ENCODE peak calls at places on chromosomes 12 and 14, in four cellular contexts. One of them, this sample, is unnamed. For H3K4me1, the result is how much of the 10 kb centered on the place peaks cover.

GRCh38 chr12:124428136-124428791 is 133.4 kb downstream of the RFLNA start:
- DNase-seq in CD8-positive, alpha-beta memory T cell: no peak
- DNase-seq in stomach: no peak
- DNase-seq in heart left ventricle: no peak
- DNase-seq in this sample: no peak

GRCh38 chr12:48810817-48811453 is 7.4 kb upstream of the CACNB3 start:
- DNase-seq in CD8-positive, alpha-beta memory T cell: no peak
- DNase-seq in stomach: no peak
- DNase-seq in heart left ventricle: no peak
- DNase-seq in this sample: no peak

GRCh38 chr12:96400631-96401060 is 407 bp upstream of the CDK17 start:
- DNase-seq in CD8-positive, alpha-beta memory T cell: no peak
- DNase-seq in stomach: no peak
- DNase-seq in heart left ventricle: no peak
- DNase-seq in this sample: no peak

GRCh38 chr12:25929096-25929637 is 29.3 kb upstream of the RASSF8 start:
- DNase-seq in CD8-positive, alpha-beta memory T cell: no peak
- DNase-seq in stomach: no peak
- DNase-seq in heart left ventricle: no peak
- DNase-seq in this sample: no peak

GRCh38 chr12:94427520-94428381 is 31.9 kb downstream of the CEP83 start:
- DNase-seq in CD8-positive, alpha-beta memory T cell: no peak
- DNase-seq in stomach: no peak
- DNase-seq in heart left ventricle: peak
- DNase-seq in this sample: no peak

GRCh38 chr12:78179346-78179745 is 348.7 kb downstream of the NAV3 start:
- DNase-seq in CD8-positive, alpha-beta memory T cell: no peak
- DNase-seq in stomach: no peak
- DNase-seq in heart left ventricle: no peak
- DNase-seq in this sample: peak

GRCh38 chr14:60768602-60769001 is 34.0 kb downstream of the MNAT1 start:
- DNase-seq in CD8-positive, alpha-beta memory T cell: no peak
- DNase-seq in stomach: no peak
- DNase-seq in heart left ventricle: no peak
- DNase-seq in this sample: no peak

GRCh38 chr12:11746024-11746771 is 96.7 kb downstream of the ETV6 start:
- DNase-seq in CD8-positive, alpha-beta memory T cell: no peak
- DNase-seq in stomach: no peak
- DNase-seq in heart left ventricle: no peak
- DNase-seq in this sample: no peak

GRCh38 chr14:51607677-51608076 is 44.0 kb upstream of the FRMD6 start:
- DNase-seq in CD8-positive, alpha-beta memory T cell: no peak
- DNase-seq in stomach: no peak
- DNase-seq in heart left ventricle: no peak
- DNase-seq in this sample: no peak

GRCh38 chr12:19436931-19437330 is 2.4 kb upstream of the AEBP2 start:
- DNase-seq in CD8-positive, alpha-beta memory T cell: no peak
- DNase-seq in stomach: no peak
- DNase-seq in heart left ventricle: no peak
- DNase-seq in this sample: no peak

GRCh38 chr12:29309320-29309902 is 71.6 kb downstream of the ERGIC2 start:
- DNase-seq in CD8-positive, alpha-beta memory T cell: no peak
- DNase-seq in stomach: no peak
- DNase-seq in heart left ventricle: no peak
- DNase-seq in this sample: no peak

GRCh38 chr12:21918456-21918855 is 22.8 kb downstream of the ABCC9 start:
- DNase-seq in CD8-positive, alpha-beta memory T cell: no peak
- DNase-seq in stomach: no peak
- DNase-seq in heart left ventricle: no peak
- DNase-seq in this sample: no peak

GRCh38 chr14:100069161-100069800 is 4.1 kb downstream of the EVL start:
- DNase-seq in CD8-positive, alpha-beta memory T cell: peak
- DNase-seq in stomach: no peak
- DNase-seq in heart left ventricle: no peak
- DNase-seq in this sample: no peak

GRCh38 chr12:110330124-110330523 is 49.1 kb downstream of the ATP2A2 start:
- DNase-seq in CD8-positive, alpha-beta memory T cell: no peak
- DNase-seq in stomach: no peak
- DNase-seq in heart left ventricle: no peak
- DNase-seq in this sample: no peak

GRCh38 chr12:31682136-31682962 is 22.9 kb downstream of the ETFBKMT start:
- DNase-seq in CD8-positive, alpha-beta memory T cell: peak
- DNase-seq in stomach: peak
- DNase-seq in heart left ventricle: peak
- DNase-seq in this sample: peak

GRCh38 chr14:63452796-63453195 is 90.4 kb downstream of the PPP2R5E start:
- DNase-seq in CD8-positive, alpha-beta memory T cell: no peak
- DNase-seq in stomach: no peak
- DNase-seq in heart left ventricle: no peak
- DNase-seq in this sample: no peak

GRCh38 chr14:105884808-105885281 is 358.5 kb downstream of the TMEM121 start:
- DNase-seq in CD8-positive, alpha-beta memory T cell: no peak
- DNase-seq in stomach: peak
- DNase-seq in heart left ventricle: peak
- DNase-seq in this sample: no peak

GRCh38 chr12:105538880-105539279 is 208.4 kb downstream of the C12orf75 start:
- DNase-seq in CD8-positive, alpha-beta memory T cell: no peak
- DNase-seq in stomach: no peak
- DNase-seq in heart left ventricle: no peak
- DNase-seq in this sample: no peak

GRCh38 chr14:95679148-95679547 is 7.1 kb upstream of the TCL1B start:
- DNase-seq in CD8-positive, alpha-beta memory T cell: no peak
- DNase-seq in stomach: no peak
- DNase-seq in heart left ventricle: no peak
- DNase-seq in this sample: no peak

GRCh38 chr12:2288875-2289274 is 236.1 kb downstream of the CACNA1C start:
- DNase-seq in CD8-positive, alpha-beta memory T cell: no peak
- DNase-seq in stomach: no peak
- DNase-seq in heart left ventricle: no peak
- DNase-seq in this sample: no peak

GRCh38 chr12:99140017-99140726 is 495.1 kb downstream of the APAF1 start:
- DNase-seq in CD8-positive, alpha-beta memory T cell: no peak
- DNase-seq in stomach: no peak
- DNase-seq in heart left ventricle: no peak
- DNase-seq in this sample: no peak

GRCh38 chr12:70418101-70418500 is 52.0 kb downstream of the KCNMB4 start:
- DNase-seq in CD8-positive, alpha-beta memory T cell: no peak
- DNase-seq in stomach: no peak
- DNase-seq in heart left ventricle: no peak
- DNase-seq in this sample: no peak

GRCh38 chr14:42214981-42215491 is 608.4 kb downstream of the LRFN5 start:
- DNase-seq in CD8-positive, alpha-beta memory T cell: no peak
- DNase-seq in stomach: no peak
- DNase-seq in heart left ventricle: no peak
- DNase-seq in this sample: no peak

GRCh38 chr14:88986146-88986841 is 161.8 kb downstream of the TTC8 start:
- DNase-seq in CD8-positive, alpha-beta memory T cell: no peak
- DNase-seq in stomach: no peak
- DNase-seq in heart left ventricle: peak
- DNase-seq in this sample: no peak

GRCh38 chr14:24072436-24072835 is 1.1 kb downstream of the CPNE6 start:
- DNase-seq in CD8-positive, alpha-beta memory T cell: no peak
- DNase-seq in stomach: peak
- DNase-seq in heart left ventricle: no peak
- DNase-seq in this sample: no peak

DNA sequence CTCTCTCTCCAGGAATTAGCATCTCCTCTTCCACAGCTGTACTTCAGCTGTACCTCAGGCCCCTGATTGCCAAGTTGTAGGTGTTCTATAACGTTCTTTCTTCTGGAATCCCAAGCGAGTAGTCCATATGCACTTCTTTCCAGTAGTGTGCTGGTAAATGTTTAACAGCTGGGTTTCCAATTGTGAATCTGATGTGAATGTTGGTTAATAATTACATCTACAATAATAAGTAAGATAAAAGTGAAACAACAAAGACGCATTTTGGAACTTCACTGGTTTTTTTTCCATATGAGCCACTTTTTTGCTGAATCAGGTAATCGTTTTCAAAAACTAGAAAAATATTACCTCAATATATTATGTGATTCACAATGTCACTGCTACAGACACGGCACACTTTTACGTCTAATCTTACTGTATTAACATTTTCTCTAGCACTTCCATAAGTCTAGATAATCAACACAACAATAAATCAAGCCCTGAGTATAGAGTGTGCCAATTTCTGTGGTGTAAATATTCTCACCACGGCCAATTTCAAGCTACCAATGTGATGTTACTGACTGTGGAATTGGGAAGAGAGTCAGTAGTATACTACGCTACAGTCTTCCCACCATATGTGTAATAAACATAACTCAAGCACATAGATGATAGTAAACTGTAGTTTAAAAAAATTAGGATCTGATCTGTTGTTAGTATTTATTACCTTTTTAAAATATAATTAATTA is 113.0 kb downstream of the ZFP36L1 start:
- DNase-seq in CD8-positive, alpha-beta memory T cell: no peak
- DNase-seq in stomach: no peak
- DNase-seq in heart left ventricle: no peak
- DNase-seq in this sample: no peak
- H3K4me1 ChIP-seq in CD8-positive, alpha-beta memory T cell: under half
- H3K4me1 ChIP-seq in stomach: half or more
- H3K4me1 ChIP-seq in heart left ventricle: under half
- H3K4me1 ChIP-seq in this sample: under half

GRCh38 chr14:90629471-90629870 is 186.8 kb downstream of the TTC7B start:
- DNase-seq in CD8-positive, alpha-beta memory T cell: no peak
- DNase-seq in stomach: peak
- DNase-seq in heart left ventricle: no peak
- DNase-seq in this sample: no peak

GRCh38 chr14:90632451-90632850 is 183.8 kb downstream of the TTC7B start:
- DNase-seq in CD8-positive, alpha-beta memory T cell: no peak
- DNase-seq in stomach: no peak
- DNase-seq in heart left ventricle: no peak
- DNase-seq in this sample: no peak

GRCh38 chr14:90630407-90630806 is 185.8 kb downstream of the TTC7B start:
- DNase-seq in CD8-positive, alpha-beta memory T cell: no peak
- DNase-seq in stomach: no peak
- DNase-seq in heart left ventricle: no peak
- DNase-seq in this sample: no peak

GRCh38 chr14:90628825-90629224 is 187.4 kb downstream of the TTC7B start:
- DNase-seq in CD8-positive, alpha-beta memory T cell: no peak
- DNase-seq in stomach: no peak
- DNase-seq in heart left ventricle: no peak
- DNase-seq in this sample: no peak

DNA sequence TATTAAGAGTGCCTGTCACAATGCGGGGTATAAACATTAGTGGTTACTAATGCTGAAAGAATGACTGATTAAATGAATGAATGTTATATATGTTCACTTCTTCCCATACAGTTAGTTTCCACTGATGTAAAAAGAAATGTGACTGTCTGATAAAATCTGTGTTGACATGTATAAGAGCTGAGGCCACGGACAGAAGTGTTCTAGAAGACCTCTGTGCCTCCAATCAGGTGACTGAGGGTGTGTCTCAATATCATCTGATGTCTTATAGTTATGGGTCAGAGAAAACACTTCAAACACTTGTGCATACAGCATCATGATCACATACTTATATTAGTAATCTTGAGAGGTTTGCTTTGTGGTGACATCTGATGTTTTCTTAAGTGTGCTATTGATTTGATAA is 183.4 kb downstream of the TTC7B start:
- DNase-seq in CD8-positive, alpha-beta memory T cell: no peak
- DNase-seq in stomach: no peak
- DNase-seq in heart left ventricle: no peak
- DNase-seq in this sample: no peak
- H3K4me1 ChIP-seq in CD8-positive, alpha-beta memory T cell: under half
- H3K4me1 ChIP-seq in stomach: under half
- H3K4me1 ChIP-seq in heart left ventricle: under half
- H3K4me1 ChIP-seq in this sample: under half

DNA sequence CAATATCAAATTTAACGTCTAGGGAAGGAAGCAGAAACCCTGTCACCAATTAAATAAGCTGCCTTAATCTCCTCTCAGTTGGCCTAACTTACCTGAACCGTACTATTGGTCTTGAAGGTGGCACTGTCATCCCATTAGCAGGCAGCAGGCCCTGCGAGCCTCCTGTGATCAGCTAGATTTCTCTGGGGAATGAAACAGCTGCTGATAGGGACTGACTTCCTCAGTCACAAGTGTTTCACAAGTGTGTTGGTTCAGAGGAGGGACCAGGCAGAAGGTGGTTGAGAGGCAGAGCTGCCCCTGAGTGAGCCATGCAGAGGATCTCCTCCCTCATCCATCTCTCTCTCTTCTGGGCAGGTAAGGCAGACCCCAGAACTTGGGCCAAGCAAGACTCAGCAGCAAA is 166.8 kb downstream of the DAD1 start:
- DNase-seq in CD8-positive, alpha-beta memory T cell: no peak
- DNase-seq in stomach: no peak
- DNase-seq in heart left ventricle: no peak
- DNase-seq in this sample: no peak
- H3K4me1 ChIP-seq in CD8-positive, alpha-beta memory T cell: under half
- H3K4me1 ChIP-seq in stomach: under half
- H3K4me1 ChIP-seq in heart left ventricle: under half
- H3K4me1 ChIP-seq in this sample: under half

GRCh38 chr12:53054112-53054878 is 4.4 kb downstream of the TNS2 start:
- DNase-seq in CD8-positive, alpha-beta memory T cell: peak
- DNase-seq in stomach: peak
- DNase-seq in heart left ventricle: peak
- DNase-seq in this sample: peak

GRCh38 chr12:53051881-53052412 is 2.1 kb downstream of the TNS2 start:
- DNase-seq in CD8-positive, alpha-beta memory T cell: no peak
- DNase-seq in stomach: no peak
- DNase-seq in heart left ventricle: no peak
- DNase-seq in this sample: no peak

GRCh38 chr12:53051058-53051880 is 1.4 kb downstream of the TNS2 start:
- DNase-seq in CD8-positive, alpha-beta memory T cell: no peak
- DNase-seq in stomach: peak
- DNase-seq in heart left ventricle: peak
- DNase-seq in this sample: no peak

GRCh38 chr12:53052419-53053222 is 2.8 kb downstream of the TNS2 start:
- DNase-seq in CD8-positive, alpha-beta memory T cell: no peak
- DNase-seq in stomach: peak
- DNase-seq in heart left ventricle: peak
- DNase-seq in this sample: no peak

DNA sequence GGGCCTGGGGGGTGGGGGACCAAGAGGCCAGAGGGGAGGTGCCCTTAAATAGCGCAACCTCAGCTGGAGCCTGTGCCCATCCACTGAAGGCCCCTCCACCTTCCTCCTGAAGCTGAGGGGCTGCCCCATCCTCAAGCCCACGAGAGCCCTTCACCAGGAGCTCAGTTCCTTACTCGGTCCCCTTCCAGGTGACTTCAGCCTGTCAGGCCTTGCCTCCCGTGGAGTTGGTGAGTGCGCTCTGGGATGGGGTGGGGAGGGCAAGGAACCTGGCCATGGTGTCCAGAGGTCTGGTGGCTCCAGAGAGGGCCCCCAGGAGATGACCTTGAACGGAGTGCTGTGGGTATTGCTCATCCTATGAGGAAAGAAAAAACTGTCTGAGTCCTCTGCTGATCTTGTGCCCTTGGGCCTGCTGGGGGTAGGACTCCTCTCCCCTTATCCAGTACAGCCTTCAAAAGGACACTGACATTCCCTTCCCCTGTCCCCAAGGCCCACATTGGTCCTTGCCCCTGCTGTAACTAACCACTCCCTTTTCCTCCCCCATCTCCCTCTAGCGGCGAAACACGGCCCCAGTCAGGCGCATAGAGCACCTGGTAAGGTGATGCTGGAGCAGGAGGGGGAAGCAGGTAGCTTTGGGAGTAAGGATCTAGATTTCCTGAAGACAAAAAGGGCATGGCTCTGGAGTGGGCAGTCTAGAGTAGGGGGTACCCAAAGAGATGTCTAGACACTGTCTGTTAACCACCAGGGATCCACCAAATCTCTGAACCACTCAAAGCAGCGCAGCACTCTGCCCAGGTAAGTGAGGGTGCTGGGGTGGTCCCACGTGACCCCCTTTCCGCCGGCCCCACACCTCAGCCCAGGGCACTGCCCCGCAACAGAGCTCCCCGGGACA is 3.6 kb downstream of the TNS2 start:
- DNase-seq in CD8-positive, alpha-beta memory T cell: peak
- DNase-seq in stomach: peak
- DNase-seq in heart left ventricle: peak
- DNase-seq in this sample: peak
- H3K4me1 ChIP-seq in CD8-positive, alpha-beta memory T cell: under half
- H3K4me1 ChIP-seq in stomach: half or more
- H3K4me1 ChIP-seq in heart left ventricle: under half
- H3K4me1 ChIP-seq in this sample: under half

This sample was measured in neural progenitor cell.